ENCODE peak calls at places on chromosomes 13 and 19, in eight cellular contexts. U is adrenal gland; O is astrocyte; H is uterus; Y is RWPE2; W is thoracic aorta; P is heart left ventricle; A is CD8-positive, alpha-beta T cell. D is an unnamed sample. For H3K36me3, the result is how much of the 10 kb centered on the place peaks cover.

GRCh38 chr13:41995946-41996345 is 35.0 kb upstream of the VWA8 start:
- DNase-seq in U (no peak), O (peak), H (no peak), Y (no peak), W (no peak), P (no peak), A (no peak), D (peak)

GRCh38 chr19:39385629-39386411 is 5.1 kb downstream of the PAF1 start:
- DNase-seq in U (no peak), O (no peak), H (no peak), Y (no peak), W (no peak), P (no peak), A (no peak), D (no peak)

GRCh38 chr13:38783992-38784875 is 97.4 kb downstream of the FREM2 start:
- DNase-seq in U (no peak), O (peak), H (no peak), Y (no peak), W (no peak), P (no peak), A (no peak), D (no peak)

GRCh38 chr13:45931211-45931610 is 79.7 kb upstream of the SIAH3 start:
- DNase-seq in U (no peak), O (no peak), H (no peak), Y (no peak), W (no peak), P (no peak), A (no peak), D (no peak)

GRCh38 chr13:51731759-51732158 is 72.2 kb downstream of the DHRS12 start:
- DNase-seq in U (no peak), O (no peak), H (no peak), Y (no peak), W (no peak), P (no peak), A (no peak), D (no peak)

GRCh38 chr19:16136185-16137067 is 7.1 kb upstream of the HSH2D start:
- DNase-seq in U (no peak), O (no peak), H (no peak), Y (no peak), W (no peak), P (no peak), A (no peak), D (no peak)

GRCh38 chr19:42140125-42140754 is 8.0 kb upstream of the POU2F2 start:
- DNase-seq in U (peak), O (peak), H (no peak), Y (no peak), W (no peak), P (peak), A (no peak), D (peak)

GRCh38 chr13:51721485-51721884 is 82.5 kb downstream of the DHRS12 start:
- DNase-seq in U (no peak), O (no peak), H (peak), Y (no peak), W (no peak), P (peak), A (no peak), D (no peak)

GRCh38 chr13:64471916-64472315 is 2758.2 kb downstream of the PCDH9 start:
- DNase-seq in U (no peak), O (peak), H (no peak), Y (no peak), W (no peak), P (no peak), A (no peak), D (no peak)

DNA sequence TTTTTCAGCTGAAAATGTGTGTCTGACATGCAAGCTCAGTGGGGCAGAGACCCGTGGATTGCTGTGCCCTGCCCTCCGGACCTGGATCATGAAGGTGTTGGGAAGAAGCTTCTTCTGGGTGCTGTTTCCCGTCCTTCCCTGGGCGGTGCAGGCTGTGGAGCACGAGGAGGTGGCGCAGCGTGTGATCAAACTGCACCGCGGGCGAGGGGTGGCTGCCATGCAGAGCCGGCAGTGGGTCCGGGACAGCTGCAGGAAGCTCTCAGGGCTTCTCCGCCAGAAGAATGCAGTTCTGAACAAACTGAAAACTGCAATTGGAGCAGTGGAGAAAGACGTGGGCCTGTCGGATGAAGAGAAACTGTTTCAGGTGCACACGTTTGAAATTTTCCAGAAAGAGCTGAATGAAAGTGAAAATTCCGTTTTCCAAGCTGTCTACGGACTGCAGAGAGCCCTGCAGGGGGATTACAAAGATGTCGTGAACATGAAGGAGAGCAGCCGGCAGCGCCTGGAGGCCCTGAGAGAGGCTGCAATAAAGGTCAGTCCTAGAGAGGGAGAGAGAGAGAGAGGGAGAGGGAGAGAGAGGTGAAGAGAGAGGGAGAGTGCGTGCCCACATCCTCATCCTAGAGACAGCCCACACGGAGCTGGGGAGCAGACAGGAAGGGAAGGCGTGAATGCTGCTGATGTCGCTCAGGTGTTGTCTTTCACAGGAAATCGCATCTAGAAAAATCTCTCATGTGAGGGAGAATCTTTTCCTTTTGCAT is 5.2 kb upstream of the DCUN1D2 start:
- DNase-seq in U (no peak), O (peak), H (no peak), Y (no peak), W (no peak), P (peak), A (no peak), D (no peak)
- H3K27ac ChIP-seq in U (peak), O (no peak), H (peak), Y (peak), W (no peak), P (peak), A (no peak), D (no peak)

GRCh38 chr19:10912619-10913018 is 15.8 kb downstream of the YIPF2 start:
- DNase-seq in U (no peak), O (no peak), H (no peak), Y (peak), W (no peak), P (no peak), A (no peak), D (no peak)

GRCh38 chr19:10908380-10908960 is 20.0 kb downstream of the YIPF2 start:
- DNase-seq in U (no peak), O (no peak), H (no peak), Y (no peak), W (no peak), P (no peak), A (no peak), D (no peak)

GRCh38 chr19:10915511-10916091 is 12.8 kb downstream of the YIPF2 start:
- DNase-seq in U (peak), O (peak), H (no peak), Y (peak), W (no peak), P (no peak), A (no peak), D (peak)

GRCh38 chr19:10913716-10914340 is 14.6 kb downstream of the YIPF2 start:
- DNase-seq in U (no peak), O (no peak), H (no peak), Y (no peak), W (no peak), P (no peak), A (no peak), D (no peak)

DNA sequence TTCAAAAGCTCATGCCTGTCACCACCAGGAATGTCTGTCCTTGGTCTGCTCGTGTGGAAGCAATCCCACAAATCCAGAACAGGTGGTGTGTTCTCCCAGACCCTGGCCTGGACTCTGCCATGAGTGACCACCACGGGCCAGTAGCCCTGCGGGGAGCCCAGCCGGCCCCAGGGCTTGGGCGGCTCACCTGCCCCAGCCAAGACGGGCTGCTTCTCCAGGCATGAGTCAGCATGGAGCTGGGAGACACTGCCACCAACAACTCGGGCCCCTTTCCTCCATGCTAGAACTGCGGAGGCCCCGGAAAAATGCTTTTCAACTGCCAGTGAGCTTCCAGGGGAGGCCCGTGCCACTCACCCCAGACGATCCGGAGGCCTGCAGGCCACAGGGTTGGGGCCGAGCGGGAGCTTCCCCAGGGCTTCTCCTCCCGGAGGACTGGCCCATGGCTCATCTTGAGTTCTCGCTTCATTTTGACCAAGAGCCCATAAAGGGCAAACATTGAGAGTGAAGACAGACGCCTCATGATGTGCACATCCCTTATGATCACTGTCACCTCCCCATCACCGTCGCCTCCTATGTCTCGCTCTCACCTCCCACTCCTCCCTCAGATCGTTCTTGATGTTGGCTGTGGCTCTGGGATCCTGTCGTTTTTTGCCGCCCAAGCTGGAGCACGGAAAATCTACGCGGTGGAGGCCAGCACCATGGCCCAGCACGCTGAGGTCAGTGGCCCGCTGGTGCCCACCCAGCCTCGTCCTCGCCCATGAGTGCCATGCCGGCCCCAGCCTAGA is 16.7 kb downstream of the YIPF2 start:
- DNase-seq in U (no peak), O (no peak), H (no peak), Y (no peak), W (no peak), P (no peak), A (no peak), D (no peak)
- H3K36me3 ChIP-seq in U (half or more), O (under half), H (under half), Y (under half), W (half or more), P (half or more), A (under half), D (under half)

GRCh38 chr19:44782729-44783128 is 5.0 kb downstream of the CBLC start:
- DNase-seq in U (no peak), O (no peak), H (no peak), Y (no peak), W (no peak), P (no peak), A (no peak), D (no peak)
- H3K27ac ChIP-seq in U (no peak), O (no peak), H (no peak), Y (peak), W (no peak), P (no peak), A (no peak), D (no peak)

DNA sequence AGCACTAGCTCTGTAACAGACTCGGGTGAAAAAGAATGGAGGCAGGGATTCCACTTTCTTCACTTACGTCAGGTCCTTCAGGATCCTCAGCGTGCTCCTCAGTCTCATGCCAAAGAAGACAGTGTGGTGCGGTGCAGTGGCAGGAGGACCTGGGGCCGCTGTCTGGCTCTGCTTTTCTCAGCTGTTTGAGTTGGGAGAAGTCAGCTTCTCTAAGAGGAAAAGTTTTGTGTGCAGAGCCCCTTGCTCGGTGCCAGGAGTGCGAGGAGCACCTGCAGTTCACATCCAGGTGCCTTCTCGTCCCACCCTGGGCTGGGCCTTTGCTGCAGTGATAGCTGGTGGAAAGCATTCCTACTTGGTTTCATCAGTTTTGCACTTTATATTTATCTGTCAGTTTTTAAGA is 77.9 kb upstream of the TEX29 start:
- DNase-seq in U (no peak), O (no peak), H (no peak), Y (no peak), W (no peak), P (no peak), A (no peak), D (no peak)
- H3K36me3 ChIP-seq in U (under half), O (under half), H (under half), Y (under half), W (under half), P (under half), A (under half), D (under half)

DNA sequence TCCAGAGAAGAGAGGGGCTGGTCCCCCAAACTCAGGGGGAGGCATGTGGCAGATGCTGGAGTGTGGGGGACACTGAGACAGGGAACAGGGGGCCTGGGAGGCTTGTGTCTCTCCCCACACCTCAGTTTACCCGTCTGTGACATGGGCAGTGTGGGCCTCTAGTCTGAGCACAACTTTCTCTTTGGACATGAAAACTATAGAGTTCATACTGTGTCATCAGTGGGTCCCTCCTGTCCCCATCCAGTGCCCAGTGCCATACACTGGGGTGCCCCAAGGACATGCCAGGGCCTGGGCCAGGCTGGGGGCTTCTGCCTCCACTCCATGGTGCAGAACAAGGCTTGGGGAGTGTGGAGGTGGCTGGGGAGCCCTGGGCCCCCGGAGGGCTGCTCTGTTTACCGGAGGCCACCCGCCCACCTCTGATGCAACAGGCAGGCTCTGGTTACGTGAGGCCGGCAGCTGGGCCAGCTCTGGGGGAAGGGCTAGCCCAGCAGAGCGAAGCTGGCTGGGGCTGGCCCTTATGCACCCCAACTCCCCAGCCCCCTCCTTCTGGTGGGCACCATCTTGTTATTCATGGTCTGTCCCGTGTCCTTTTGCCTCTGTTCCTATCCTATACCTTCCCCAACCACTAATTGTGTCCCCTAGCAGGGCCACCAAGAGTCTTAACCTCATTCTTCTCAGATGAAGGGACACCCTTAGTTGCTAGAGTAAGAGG is 1.9 kb upstream of the MEF2B start:
- DNase-seq in U (no peak), O (no peak), H (no peak), Y (no peak), W (no peak), P (no peak), A (no peak), D (peak)
- H3K27ac ChIP-seq in U (no peak), O (no peak), H (no peak), Y (no peak), W (no peak), P (no peak), A (no peak), D (no peak)